ENCODE peak calls at places on chromosomes 1 and 21, in ten cellular contexts. One of them, this sample, is unnamed.

GRCh38 chr1:45359882-45360513 is 19.8 kb upstream of the MUTYH start:
- DNase-seq in neural progenitor cell: peak
- DNase-seq in heart right ventricle: peak
- DNase-seq in PC-9: peak
- DNase-seq in GM12864: no peak
- DNase-seq in mammary epithelial cell: peak
- DNase-seq in Peyer's patch: no peak
- DNase-seq in astrocyte of the cerebellum: peak
- DNase-seq in left ventricle myocardium inferior: peak
- DNase-seq in heart left ventricle: peak
- DNase-seq in this sample: peak

GRCh38 chr1:38740543-38740942 is 119.0 kb downstream of the RRAGC start:
- DNase-seq in mammary epithelial cell: peak
- DNase-seq in GM12864: no peak
- DNase-seq in PC-9: peak
- DNase-seq in heart right ventricle: no peak
- DNase-seq in left ventricle myocardium inferior: no peak
- DNase-seq in neural progenitor cell: no peak
- DNase-seq in astrocyte of the cerebellum: no peak
- DNase-seq in Peyer's patch: no peak
- DNase-seq in heart left ventricle: no peak
- DNase-seq in this sample: no peak

GRCh38 chr21:37654596-37654995 is 261.7 kb downstream of the KCNJ6 start:
- DNase-seq in GM12864: no peak
- DNase-seq in astrocyte of the cerebellum: no peak
- DNase-seq in heart right ventricle: no peak
- DNase-seq in neural progenitor cell: no peak
- DNase-seq in PC-9: no peak
- DNase-seq in Peyer's patch: no peak
- DNase-seq in mammary epithelial cell: no peak
- DNase-seq in left ventricle myocardium inferior: no peak
- DNase-seq in heart left ventricle: no peak
- DNase-seq in this sample: no peak

GRCh38 chr1:244941121-244941520 is 76.8 kb upstream of the HNRNPU start:
- DNase-seq in neural progenitor cell: no peak
- DNase-seq in left ventricle myocardium inferior: no peak
- DNase-seq in astrocyte of the cerebellum: no peak
- DNase-seq in heart left ventricle: no peak
- DNase-seq in PC-9: no peak
- DNase-seq in Peyer's patch: no peak
- DNase-seq in heart right ventricle: no peak
- DNase-seq in GM12864: peak
- DNase-seq in mammary epithelial cell: no peak
- DNase-seq in this sample: no peak

GRCh38 chr1:42936309-42937078 is 22.2 kb downstream of the SLC2A1 start:
- DNase-seq in heart left ventricle: no peak
- DNase-seq in Peyer's patch: peak
- DNase-seq in heart right ventricle: no peak
- DNase-seq in GM12864: no peak
- DNase-seq in left ventricle myocardium inferior: no peak
- DNase-seq in astrocyte of the cerebellum: no peak
- DNase-seq in neural progenitor cell: no peak
- DNase-seq in mammary epithelial cell: peak
- DNase-seq in PC-9: peak
- DNase-seq in this sample: no peak

GRCh38 chr1:150572918-150573647 is 6.3 kb downstream of the MCL1 start:
- DNase-seq in astrocyte of the cerebellum: no peak
- DNase-seq in heart right ventricle: no peak
- DNase-seq in heart left ventricle: no peak
- DNase-seq in GM12864: no peak
- DNase-seq in Peyer's patch: no peak
- DNase-seq in neural progenitor cell: no peak
- DNase-seq in mammary epithelial cell: no peak
- DNase-seq in PC-9: no peak
- DNase-seq in left ventricle myocardium inferior: no peak
- DNase-seq in this sample: no peak

GRCh38 chr1:62128765-62129164 is 65.9 kb upstream of the L1TD1 start:
- DNase-seq in mammary epithelial cell: no peak
- DNase-seq in Peyer's patch: no peak
- DNase-seq in left ventricle myocardium inferior: no peak
- DNase-seq in GM12864: no peak
- DNase-seq in PC-9: no peak
- DNase-seq in heart right ventricle: no peak
- DNase-seq in heart left ventricle: no peak
- DNase-seq in astrocyte of the cerebellum: no peak
- DNase-seq in neural progenitor cell: peak
- DNase-seq in this sample: no peak

GRCh38 chr1:245378352-245379144 is 223.8 kb downstream of the KIF26B start:
- DNase-seq in GM12864: no peak
- DNase-seq in PC-9: no peak
- DNase-seq in astrocyte of the cerebellum: no peak
- DNase-seq in heart left ventricle: no peak
- DNase-seq in heart right ventricle: no peak
- DNase-seq in Peyer's patch: no peak
- DNase-seq in neural progenitor cell: no peak
- DNase-seq in left ventricle myocardium inferior: no peak
- DNase-seq in mammary epithelial cell: peak
- DNase-seq in this sample: no peak

GRCh38 chr1:112714313-112715263 is 544 bp downstream of the PPM1J start:
- DNase-seq in GM12864: no peak
- DNase-seq in heart left ventricle: peak
- DNase-seq in heart right ventricle: no peak
- DNase-seq in PC-9: no peak
- DNase-seq in left ventricle myocardium inferior: no peak
- DNase-seq in Peyer's patch: peak
- DNase-seq in neural progenitor cell: peak
- DNase-seq in mammary epithelial cell: no peak
- DNase-seq in astrocyte of the cerebellum: no peak
- DNase-seq in this sample: no peak

GRCh38 chr1:94039514-94039870 is 81.5 kb downstream of the ABCA4 start:
- DNase-seq in astrocyte of the cerebellum: no peak
- DNase-seq in mammary epithelial cell: no peak
- DNase-seq in Peyer's patch: peak
- DNase-seq in neural progenitor cell: peak
- DNase-seq in left ventricle myocardium inferior: peak
- DNase-seq in PC-9: peak
- DNase-seq in GM12864: no peak
- DNase-seq in heart left ventricle: peak
- DNase-seq in heart right ventricle: peak
- DNase-seq in this sample: no peak

DNA sequence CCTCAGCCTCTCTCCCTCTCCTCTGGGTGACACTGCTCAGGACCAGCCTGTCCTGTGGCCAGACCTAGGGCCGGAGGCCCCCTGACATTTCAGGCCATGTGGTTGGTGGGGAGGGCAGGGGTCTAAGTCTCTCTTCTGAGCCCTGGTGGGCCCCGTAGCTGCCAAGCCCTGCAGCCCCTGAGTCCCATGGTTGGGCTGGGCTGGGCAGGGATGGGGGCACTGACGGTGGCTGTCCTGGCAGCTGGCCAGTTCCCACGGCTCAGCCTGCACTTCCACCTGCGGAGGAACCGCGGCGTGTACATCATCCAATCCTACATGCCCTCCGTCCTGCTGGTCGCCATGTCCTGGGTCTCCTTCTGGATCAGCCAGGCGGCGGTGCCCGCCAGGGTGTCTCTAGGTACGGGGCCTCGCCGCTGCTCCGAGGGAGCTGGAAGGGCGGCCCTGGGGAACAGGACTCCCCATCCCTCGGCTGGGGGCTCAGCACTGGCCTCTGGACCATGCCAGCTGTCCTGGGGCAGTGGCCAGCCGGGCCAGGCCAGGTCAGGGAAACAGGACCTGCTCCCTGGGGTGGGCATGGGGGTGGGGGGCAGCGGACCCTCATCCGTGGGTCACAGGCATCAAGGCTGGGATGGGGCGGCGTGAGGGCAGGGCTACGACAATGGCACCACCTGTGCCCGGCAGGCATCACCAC is 9.9 kb downstream of the GABRD start:
- DNase-seq in heart right ventricle: no peak
- DNase-seq in neural progenitor cell: no peak
- DNase-seq in left ventricle myocardium inferior: no peak
- DNase-seq in GM12864: no peak
- DNase-seq in heart left ventricle: no peak
- DNase-seq in mammary epithelial cell: no peak
- DNase-seq in PC-9: no peak
- DNase-seq in astrocyte of the cerebellum: no peak
- DNase-seq in Peyer's patch: no peak
- DNase-seq in this sample: no peak
- H3K4me3 ChIP-seq in heart right ventricle: no peak
- H3K4me3 ChIP-seq in neural progenitor cell: no peak
- H3K4me3 ChIP-seq in left ventricle myocardium inferior: no peak
- H3K4me3 ChIP-seq in GM12864: no peak
- H3K4me3 ChIP-seq in heart left ventricle: no peak
- H3K4me3 ChIP-seq in mammary epithelial cell: no peak
- H3K4me3 ChIP-seq in PC-9: no peak
- H3K4me3 ChIP-seq in astrocyte of the cerebellum: no peak
- H3K4me3 ChIP-seq in Peyer's patch: no peak
- H3K4me3 ChIP-seq in this sample: no peak

DNA sequence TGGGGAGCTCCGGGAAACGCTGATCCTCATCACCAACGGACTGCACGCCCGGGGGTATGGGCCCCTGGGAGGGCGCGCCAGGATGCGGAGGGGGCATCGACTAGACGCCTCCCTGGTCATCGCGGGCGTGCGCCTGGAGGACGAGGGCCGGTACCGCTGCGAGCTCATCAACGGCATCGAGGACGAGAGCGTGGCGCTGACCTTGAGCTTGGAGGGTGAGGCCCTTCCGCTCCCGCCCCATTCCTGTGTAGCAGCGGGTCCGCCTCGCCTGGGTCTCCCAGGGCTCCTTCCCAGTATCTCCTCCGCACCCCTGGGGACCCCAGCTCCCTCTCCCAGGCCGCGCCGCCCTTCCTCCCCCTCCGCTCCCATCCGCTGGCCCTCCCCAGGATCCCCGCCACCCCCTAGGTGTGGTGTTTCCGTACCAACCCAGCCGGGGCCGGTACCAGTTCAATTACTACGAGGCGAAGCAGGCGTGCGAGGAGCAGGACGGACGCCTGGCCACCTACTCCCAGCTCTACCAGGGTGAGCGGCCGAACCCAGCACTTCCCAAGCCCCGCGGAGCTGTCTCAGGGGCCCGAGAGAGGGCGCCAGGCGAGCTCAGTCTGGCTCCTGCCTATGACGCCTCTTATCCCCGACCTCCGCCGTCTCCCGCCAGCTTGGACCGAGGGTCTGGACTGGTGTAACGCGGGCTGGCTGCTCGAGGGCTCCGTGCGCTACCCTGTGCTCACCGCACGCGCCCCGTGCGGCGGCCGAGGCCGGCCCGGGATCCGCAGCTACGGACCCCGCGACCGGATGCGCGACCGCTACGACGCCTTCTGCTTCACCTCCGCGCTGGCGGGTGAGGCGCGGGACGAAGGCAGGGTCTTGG is 5.0 kb downstream of the HAPLN2 start:
- DNase-seq in heart left ventricle: peak
- DNase-seq in mammary epithelial cell: peak
- DNase-seq in heart right ventricle: peak
- DNase-seq in neural progenitor cell: peak
- DNase-seq in Peyer's patch: peak
- DNase-seq in PC-9: no peak
- DNase-seq in GM12864: no peak
- DNase-seq in astrocyte of the cerebellum: no peak
- DNase-seq in left ventricle myocardium inferior: peak
- DNase-seq in this sample: no peak
- TF ChIP-seq CTCF in heart left ventricle: peak
- TF ChIP-seq CTCF in mammary epithelial cell: peak
- TF ChIP-seq CTCF in heart right ventricle: no peak
- TF ChIP-seq CTCF in neural progenitor cell: peak
- TF ChIP-seq CTCF in Peyer's patch: no peak
- TF ChIP-seq CTCF in PC-9: peak
- TF ChIP-seq CTCF in GM12864: peak
- TF ChIP-seq CTCF in astrocyte of the cerebellum: peak
- TF ChIP-seq CTCF in left ventricle myocardium inferior: peak
- TF ChIP-seq CTCF in this sample: peak

GRCh38 chr1:61070054-61070453 is 12.3 kb upstream of the NFIA start:
- DNase-seq in mammary epithelial cell: no peak
- DNase-seq in PC-9: no peak
- DNase-seq in GM12864: no peak
- DNase-seq in Peyer's patch: no peak
- DNase-seq in neural progenitor cell: no peak
- DNase-seq in heart left ventricle: no peak
- DNase-seq in left ventricle myocardium inferior: no peak
- DNase-seq in heart right ventricle: no peak
- DNase-seq in astrocyte of the cerebellum: no peak
- DNase-seq in this sample: no peak
- H3K4me3 ChIP-seq in mammary epithelial cell: no peak
- H3K4me3 ChIP-seq in PC-9: no peak
- H3K4me3 ChIP-seq in GM12864: no peak
- H3K4me3 ChIP-seq in Peyer's patch: no peak
- H3K4me3 ChIP-seq in neural progenitor cell: no peak
- H3K4me3 ChIP-seq in heart left ventricle: no peak
- H3K4me3 ChIP-seq in left ventricle myocardium inferior: no peak
- H3K4me3 ChIP-seq in heart right ventricle: no peak
- H3K4me3 ChIP-seq in astrocyte of the cerebellum: no peak
- H3K4me3 ChIP-seq in this sample: no peak

GRCh38 chr1:101975371-101975770 is 21.4 kb downstream of the OLFM3 start:
- DNase-seq in PC-9: no peak
- DNase-seq in heart left ventricle: no peak
- DNase-seq in mammary epithelial cell: no peak
- DNase-seq in Peyer's patch: no peak
- DNase-seq in astrocyte of the cerebellum: no peak
- DNase-seq in heart right ventricle: no peak
- DNase-seq in neural progenitor cell: no peak
- DNase-seq in GM12864: no peak
- DNase-seq in left ventricle myocardium inferior: no peak
- DNase-seq in this sample: no peak

GRCh38 chr1:101976161-101976560 is 20.6 kb downstream of the OLFM3 start:
- DNase-seq in GM12864: no peak
- DNase-seq in PC-9: no peak
- DNase-seq in mammary epithelial cell: no peak
- DNase-seq in heart right ventricle: no peak
- DNase-seq in astrocyte of the cerebellum: no peak
- DNase-seq in left ventricle myocardium inferior: no peak
- DNase-seq in Peyer's patch: no peak
- DNase-seq in neural progenitor cell: no peak
- DNase-seq in heart left ventricle: no peak
- DNase-seq in this sample: no peak

GRCh38 chr1:101967871-101968270 is 28.9 kb downstream of the OLFM3 start:
- DNase-seq in astrocyte of the cerebellum: no peak
- DNase-seq in Peyer's patch: no peak
- DNase-seq in left ventricle myocardium inferior: no peak
- DNase-seq in neural progenitor cell: no peak
- DNase-seq in GM12864: no peak
- DNase-seq in heart left ventricle: no peak
- DNase-seq in mammary epithelial cell: no peak
- DNase-seq in PC-9: no peak
- DNase-seq in heart right ventricle: no peak
- DNase-seq in this sample: no peak

GRCh38 chr1:101974599-101975225 is 22.0 kb downstream of the OLFM3 start:
- DNase-seq in PC-9: no peak
- DNase-seq in heart right ventricle: no peak
- DNase-seq in GM12864: no peak
- DNase-seq in heart left ventricle: no peak
- DNase-seq in astrocyte of the cerebellum: no peak
- DNase-seq in neural progenitor cell: no peak
- DNase-seq in Peyer's patch: no peak
- DNase-seq in left ventricle myocardium inferior: no peak
- DNase-seq in mammary epithelial cell: no peak
- DNase-seq in this sample: no peak

DNA sequence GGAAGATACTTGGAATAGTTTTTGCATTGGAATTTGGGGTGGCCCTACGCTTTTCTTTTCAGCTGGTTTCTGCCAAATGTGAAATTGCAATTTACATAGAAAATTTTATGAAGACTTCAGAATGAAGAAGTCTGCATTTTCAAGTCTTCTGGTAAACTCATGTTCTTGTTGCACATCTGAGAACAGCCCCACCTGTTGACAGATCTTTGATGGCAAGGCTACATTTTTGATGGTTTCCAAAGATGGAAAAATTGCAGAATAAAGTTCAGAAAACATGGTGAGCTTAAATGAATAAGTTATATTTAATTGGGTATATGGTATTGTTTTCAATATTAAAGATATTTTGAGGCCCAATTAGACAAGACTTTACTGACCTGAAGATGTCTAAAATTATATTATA is 25.4 kb downstream of the OLFM3 start:
- DNase-seq in left ventricle myocardium inferior: no peak
- DNase-seq in heart right ventricle: no peak
- DNase-seq in neural progenitor cell: no peak
- DNase-seq in astrocyte of the cerebellum: no peak
- DNase-seq in heart left ventricle: no peak
- DNase-seq in GM12864: no peak
- DNase-seq in mammary epithelial cell: peak
- DNase-seq in Peyer's patch: no peak
- DNase-seq in PC-9: no peak
- DNase-seq in this sample: no peak
- TF ChIP-seq CTCF in left ventricle myocardium inferior: no peak
- TF ChIP-seq CTCF in heart right ventricle: no peak
- TF ChIP-seq CTCF in neural progenitor cell: peak
- TF ChIP-seq CTCF in astrocyte of the cerebellum: no peak
- TF ChIP-seq CTCF in heart left ventricle: no peak
- TF ChIP-seq CTCF in GM12864: no peak
- TF ChIP-seq CTCF in mammary epithelial cell: peak
- TF ChIP-seq CTCF in Peyer's patch: no peak
- TF ChIP-seq CTCF in PC-9: no peak
- TF ChIP-seq CTCF in this sample: no peak

This sample was measured in AG09309.